ENCODE peak calls at places on chromosomes 13 and 19, in seven cellular contexts. E, Y, X, Z, R, F and V are unnamed samples.

GRCh38 chr19:48196933-48197665 is 26.6 kb downstream of the ZSWIM9 start:
- DNase-seq in E (peak), Y (no peak), X (no peak), Z (no peak), R (peak), F (no peak), V (no peak)

GRCh38 chr19:38375748-38376147 is 1.4 kb downstream of the PSMD8 start:
- DNase-seq in E (no peak), Y (peak), X (no peak), Z (peak), R (peak), F (peak), V (no peak)

GRCh38 chr13:35903075-35903474 is 228.1 kb downstream of the DCLK1 start:
- DNase-seq in E (no peak), Y (no peak), X (no peak), Z (no peak), R (no peak), F (no peak), V (no peak)

GRCh38 chr19:41621654-41622053 is 5.2 kb downstream of the CEACAM4 start:
- DNase-seq in E (no peak), Y (no peak), X (no peak), Z (no peak), R (no peak), F (no peak), V (no peak)

GRCh38 chr13:36445806-36446423 is 13.6 kb downstream of the CCNA1 start:
- DNase-seq in E (no peak), Y (no peak), X (no peak), Z (no peak), R (no peak), F (no peak), V (no peak)

GRCh38 chr13:75550159-75550567 is 572 bp downstream of the UCHL3 start:
- DNase-seq in E (peak), Y (peak), X (peak), Z (peak), R (peak), F (peak), V (no peak)

GRCh38 chr13:32883501-32883900 is 132.7 kb upstream of the KL start:
- DNase-seq in E (peak), Y (peak), X (no peak), Z (peak), R (peak), F (no peak), V (no peak)

GRCh38 chr19:30374791-30375650 is 2.8 kb downstream of the ZNF536 start:
- DNase-seq in E (no peak), Y (no peak), X (no peak), Z (no peak), R (no peak), F (peak), V (peak)

GRCh38 chr13:107234315-107234714 is 666.4 kb upstream of the ARGLU1 start:
- DNase-seq in E (no peak), Y (no peak), X (no peak), Z (no peak), R (no peak), F (no peak), V (no peak)

GRCh38 chr19:3075605-3076431 is 13.5 kb upstream of the TLE5 start:
- DNase-seq in E (peak), Y (no peak), X (no peak), Z (no peak), R (no peak), F (peak), V (peak)

GRCh38 chr19:53903055-53903680 is 5.9 kb upstream of the CACNG7 start:
- DNase-seq in E (peak), Y (peak), X (no peak), Z (no peak), R (peak), F (peak), V (no peak)

GRCh38 chr19:41936416-41936850 is 8.2 kb upstream of the ERFL start:
- DNase-seq in E (no peak), Y (peak), X (no peak), Z (peak), R (no peak), F (no peak), V (no peak)

GRCh38 chr13:48801255-48801654 is 147.5 kb downstream of the CYSLTR2 start:
- DNase-seq in E (no peak), Y (peak), X (no peak), Z (peak), R (peak), F (no peak), V (no peak)

GRCh38 chr19:18284710-18285430 is 3.4 kb upstream of the JUND start:
- DNase-seq in E (no peak), Y (no peak), X (no peak), Z (no peak), R (no peak), F (no peak), V (no peak)

GRCh38 chr19:46862504-46862835 is 1.7 kb downstream of the ARHGAP35 start:
- DNase-seq in E (no peak), Y (no peak), X (no peak), Z (no peak), R (no peak), F (no peak), V (no peak)

GRCh38 chr13:23776698-23777570 is 112.3 kb downstream of the MIPEP start:
- DNase-seq in E (peak), Y (no peak), X (no peak), Z (no peak), R (no peak), F (no peak), V (no peak)

DNA sequence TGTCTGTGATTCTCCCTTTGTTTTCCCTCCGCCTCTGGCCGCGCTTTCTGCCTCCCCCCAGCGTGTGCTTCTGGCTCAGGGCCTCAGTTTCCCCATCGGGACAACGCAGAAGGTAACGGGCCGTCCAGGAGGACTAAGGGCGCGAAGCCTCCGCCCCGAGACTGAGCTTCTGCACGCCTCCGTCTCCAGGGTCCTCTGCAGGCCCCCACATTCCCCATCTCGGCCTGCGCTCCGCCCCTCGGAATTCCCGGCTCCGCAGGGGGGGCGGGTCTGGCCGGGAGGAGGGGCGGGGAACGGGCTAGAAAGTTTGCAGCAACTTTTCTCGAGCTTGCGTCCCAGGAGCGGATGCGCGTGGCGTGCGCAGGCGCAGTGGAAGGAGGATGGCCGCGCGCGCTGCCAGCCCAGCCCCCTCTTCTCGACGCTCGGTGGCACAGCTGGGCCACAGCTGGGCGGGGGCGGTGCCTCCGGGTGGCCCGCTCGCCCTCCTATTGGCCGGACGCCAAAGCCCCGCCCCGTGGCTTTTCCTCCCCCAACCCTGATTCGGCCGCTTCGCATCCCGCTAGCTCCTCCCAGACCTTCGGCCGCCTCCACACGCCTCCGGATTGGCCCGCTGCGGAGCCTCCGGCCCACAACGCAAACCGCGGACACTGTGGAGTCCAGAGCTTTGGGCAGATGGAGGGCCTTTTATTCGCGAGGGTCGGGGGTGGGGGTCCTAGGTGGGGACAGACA is at the start of gene SIX5:
- DNase-seq in E (peak), Y (peak), X (peak), Z (peak), R (peak), F (peak), V (peak)
- TF ChIP-seq CTCF in E (no peak), Y (no peak), X (no peak), Z (no peak), R (no peak), F (no peak), V (no peak)

GRCh38 chr13:94007072-94007471 is 472.4 kb downstream of the DCT start:
- DNase-seq in E (no peak), Y (no peak), X (no peak), Z (no peak), R (peak), F (no peak), V (no peak)
- TF ChIP-seq CTCF in E (no peak), Y (no peak), X (no peak), Z (no peak), R (no peak), F (no peak), V (no peak)

GRCh38 chr19:1522061-1522460 is 1.8 kb upstream of the PLK5 start:
- DNase-seq in E (peak), Y (no peak), X (no peak), Z (no peak), R (no peak), F (no peak), V (no peak)

GRCh38 chr19:1522838-1523237 is 1.0 kb upstream of the PLK5 start:
- DNase-seq in E (no peak), Y (no peak), X (no peak), Z (no peak), R (no peak), F (no peak), V (no peak)

GRCh38 chr19:1524206-1524971 is 512 bp downstream of the PLK5 start:
- DNase-seq in E (no peak), Y (no peak), X (no peak), Z (no peak), R (no peak), F (no peak), V (no peak)

GRCh38 chr19:1524972-1525325 is 1.1 kb downstream of the PLK5 start:
- DNase-seq in E (no peak), Y (no peak), X (no peak), Z (no peak), R (no peak), F (no peak), V (no peak)

GRCh38 chr19:1523412-1524205 is at the start of gene PLK5:
- DNase-seq in E (no peak), Y (no peak), X (no peak), Z (no peak), R (no peak), F (peak), V (no peak)
- TF ChIP-seq CTCF in E (no peak), Y (no peak), X (no peak), Z (no peak), R (no peak), F (peak), V (no peak)

DNA sequence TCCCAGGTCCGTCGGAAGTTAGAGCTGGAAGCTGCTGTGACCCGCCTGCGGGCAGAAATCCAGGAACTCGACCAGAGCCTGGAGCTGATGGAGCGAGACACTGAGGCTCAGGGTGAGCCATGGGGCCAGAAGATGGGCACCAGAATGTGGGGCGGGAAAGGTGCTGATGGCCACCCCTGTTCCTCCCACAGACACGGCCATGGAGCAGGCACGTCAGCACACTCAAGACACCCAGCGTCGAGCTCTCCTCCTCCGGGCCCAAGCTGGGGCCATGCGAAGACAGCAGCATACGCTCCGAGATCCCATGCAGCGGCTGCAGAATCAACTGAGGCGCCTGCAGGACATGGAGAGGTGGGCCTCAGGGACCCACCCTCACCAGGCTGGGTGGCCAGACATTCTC is 2.5 kb downstream of the HAUS5 start:
- DNase-seq in E (no peak), Y (no peak), X (no peak), Z (no peak), R (no peak), F (no peak), V (no peak)
- TF ChIP-seq CTCF in E (no peak), Y (no peak), X (no peak), Z (no peak), R (no peak), F (no peak), V (no peak)

GRCh38 chr13:51058461-51059167 is 52.5 kb downstream of the C13orf42 start:
- DNase-seq in E (no peak), Y (no peak), X (no peak), Z (no peak), R (no peak), F (peak), V (no peak)
- TF ChIP-seq CTCF in E (no peak), Y (no peak), X (no peak), Z (no peak), R (no peak), F (no peak), V (no peak)